ENCODE peak calls at places on chromosomes 5 and 9, in five cellular contexts. One of them, this sample, is unnamed.

GRCh38 chr9:93092171-93092991 is 3.6 kb upstream of the CARD19 start:
- DNase-seq in NCI-H1436 treated with DMSO at 0.1 percent for 48 hours: no peak
- DNase-seq in CD8-positive, alpha-beta T cell: peak; percentile 46
- DNase-seq in AG09309: no peak
- DNase-seq in AG08396: no peak
- DNase-seq in this sample: no peak

GRCh38 chr9:86563350-86563749 is 209.1 kb upstream of the TUT7 start:
- DNase-seq in AG09309: peak; percentile 52
- DNase-seq in AG08396: no peak
- DNase-seq in NCI-H1436 treated with DMSO at 0.1 percent for 48 hours: no peak
- DNase-seq in CD8-positive, alpha-beta T cell: no peak
- DNase-seq in this sample: no peak

GRCh38 chr9:5435912-5436311 is 1.8 kb downstream of the PLGRKT start:
- DNase-seq in CD8-positive, alpha-beta T cell: no peak
- DNase-seq in AG08396: no peak
- DNase-seq in AG09309: no peak
- DNase-seq in NCI-H1436 treated with DMSO at 0.1 percent for 48 hours: no peak
- DNase-seq in this sample: no peak

GRCh38 chr5:122493091-122493775 is 181.2 kb downstream of the SNCAIP start:
- DNase-seq in CD8-positive, alpha-beta T cell: no peak
- DNase-seq in AG08396: no peak
- DNase-seq in NCI-H1436 treated with DMSO at 0.1 percent for 48 hours: no peak
- DNase-seq in AG09309: no peak
- DNase-seq in this sample: no peak

GRCh38 chr5:169538935-169539334 is 44.6 kb upstream of the SPDL1 start:
- DNase-seq in AG08396: no peak
- DNase-seq in CD8-positive, alpha-beta T cell: no peak
- DNase-seq in AG09309: no peak
- DNase-seq in NCI-H1436 treated with DMSO at 0.1 percent for 48 hours: no peak
- DNase-seq in this sample: no peak

GRCh38 chr9:128082173-128082572 is 14.1 kb downstream of the SLC25A25 start:
- DNase-seq in NCI-H1436 treated with DMSO at 0.1 percent for 48 hours: no peak
- DNase-seq in AG09309: no peak
- DNase-seq in CD8-positive, alpha-beta T cell: no peak
- DNase-seq in AG08396: no peak
- DNase-seq in this sample: no peak

GRCh38 chr5:172114875-172115422 is 73.1 kb downstream of the STK10 start:
- DNase-seq in AG08396: no peak
- DNase-seq in AG09309: no peak
- DNase-seq in NCI-H1436 treated with DMSO at 0.1 percent for 48 hours: no peak
- DNase-seq in CD8-positive, alpha-beta T cell: peak; percentile 74
- DNase-seq in this sample: no peak

GRCh38 chr5:178590141-178590923 is at the start of gene COL23A1:
- DNase-seq in NCI-H1436 treated with DMSO at 0.1 percent for 48 hours: no peak
- DNase-seq in AG08396: peak; percentile 67
- DNase-seq in AG09309: no peak
- DNase-seq in CD8-positive, alpha-beta T cell: peak; percentile 63
- DNase-seq in this sample: no peak

GRCh38 chr5:61333351-61334223 is 1.5 kb downstream of the ZSWIM6 start:
- DNase-seq in NCI-H1436 treated with DMSO at 0.1 percent for 48 hours: no peak
- DNase-seq in AG09309: no peak
- DNase-seq in AG08396: peak; percentile 42
- DNase-seq in CD8-positive, alpha-beta T cell: peak; percentile 54
- DNase-seq in this sample: no peak

GRCh38 chr5:44727100-44727499 is 81.6 kb upstream of the MRPS30 start:
- DNase-seq in AG09309: no peak
- DNase-seq in NCI-H1436 treated with DMSO at 0.1 percent for 48 hours: no peak
- DNase-seq in AG08396: no peak
- DNase-seq in CD8-positive, alpha-beta T cell: no peak
- DNase-seq in this sample: no peak

GRCh38 chr9:105244996-105245719 is 707 bp downstream of the SLC44A1 start:
- DNase-seq in AG08396: peak; percentile 37
- DNase-seq in CD8-positive, alpha-beta T cell: peak; percentile 64
- DNase-seq in NCI-H1436 treated with DMSO at 0.1 percent for 48 hours: no peak
- DNase-seq in AG09309: no peak
- DNase-seq in this sample: no peak

GRCh38 chr9:120928015-120928719 is 1.6 kb upstream of the TRAF1 start:
- DNase-seq in AG08396: no peak
- DNase-seq in CD8-positive, alpha-beta T cell: peak; percentile 70
- DNase-seq in NCI-H1436 treated with DMSO at 0.1 percent for 48 hours: no peak
- DNase-seq in AG09309: no peak
- DNase-seq in this sample: no peak

GRCh38 chr5:73253047-73253660 is 80.2 kb downstream of the TMEM174 start:
- DNase-seq in AG08396: no peak
- DNase-seq in CD8-positive, alpha-beta T cell: no peak
- DNase-seq in NCI-H1436 treated with DMSO at 0.1 percent for 48 hours: no peak
- DNase-seq in AG09309: no peak
- DNase-seq in this sample: no peak

GRCh38 chr9:70601000-70601929 is 186.8 kb upstream of the KLF9 start:
- DNase-seq in AG09309: peak; percentile 100
- DNase-seq in AG08396: peak; percentile 73
- DNase-seq in CD8-positive, alpha-beta T cell: no peak
- DNase-seq in NCI-H1436 treated with DMSO at 0.1 percent for 48 hours: no peak
- DNase-seq in this sample: peak; percentile 97

GRCh38 chr5:113081881-113082546 is 105.4 kb downstream of the DCP2 start:
- DNase-seq in AG09309: peak; percentile 95
- DNase-seq in NCI-H1436 treated with DMSO at 0.1 percent for 48 hours: no peak
- DNase-seq in AG08396: peak; percentile 78
- DNase-seq in CD8-positive, alpha-beta T cell: no peak
- DNase-seq in this sample: peak; percentile 23

GRCh38 chr9:124134526-124134925 is 123.0 kb downstream of the LHX2 start:
- DNase-seq in AG08396: no peak
- DNase-seq in NCI-H1436 treated with DMSO at 0.1 percent for 48 hours: no peak
- DNase-seq in AG09309: no peak
- DNase-seq in CD8-positive, alpha-beta T cell: no peak
- DNase-seq in this sample: no peak

GRCh38 chr5:76406567-76407155 is 3.6 kb downstream of the IQGAP2 start:
- DNase-seq in AG09309: no peak
- DNase-seq in AG08396: no peak
- DNase-seq in CD8-positive, alpha-beta T cell: no peak
- DNase-seq in NCI-H1436 treated with DMSO at 0.1 percent for 48 hours: no peak
- DNase-seq in this sample: no peak

GRCh38 chr5:169656125-169656990 is 19.3 kb downstream of the DOCK2 start:
- DNase-seq in AG09309: no peak
- DNase-seq in NCI-H1436 treated with DMSO at 0.1 percent for 48 hours: no peak
- DNase-seq in AG08396: no peak
- DNase-seq in CD8-positive, alpha-beta T cell: no peak
- DNase-seq in this sample: no peak

GRCh38 chr9:6667633-6668280 is 22.2 kb upstream of the GLDC start:
- DNase-seq in AG08396: peak; percentile 47
- DNase-seq in AG09309: no peak
- DNase-seq in CD8-positive, alpha-beta T cell: no peak
- DNase-seq in NCI-H1436 treated with DMSO at 0.1 percent for 48 hours: no peak
- DNase-seq in this sample: no peak

GRCh38 chr5:125058185-125058826 is 311.9 kb upstream of the ZNF608 start:
- DNase-seq in CD8-positive, alpha-beta T cell: no peak
- DNase-seq in AG09309: no peak
- DNase-seq in AG08396: no peak
- DNase-seq in NCI-H1436 treated with DMSO at 0.1 percent for 48 hours: no peak
- DNase-seq in this sample: no peak

GRCh38 chr5:96919754-96920197 is 16.1 kb upstream of the LNPEP start:
- DNase-seq in AG09309: no peak
- DNase-seq in CD8-positive, alpha-beta T cell: no peak
- DNase-seq in AG08396: no peak
- DNase-seq in NCI-H1436 treated with DMSO at 0.1 percent for 48 hours: no peak
- DNase-seq in this sample: no peak

GRCh38 chr5:78566747-78567449 is 81.7 kb downstream of the LHFPL2 start:
- DNase-seq in CD8-positive, alpha-beta T cell: no peak
- DNase-seq in NCI-H1436 treated with DMSO at 0.1 percent for 48 hours: no peak
- DNase-seq in AG08396: no peak
- DNase-seq in AG09309: no peak
- DNase-seq in this sample: no peak

GRCh38 chr5:74324556-74324955 is 316.0 kb downstream of the ENC1 start:
- DNase-seq in NCI-H1436 treated with DMSO at 0.1 percent for 48 hours: no peak
- DNase-seq in AG09309: no peak
- DNase-seq in CD8-positive, alpha-beta T cell: no peak
- DNase-seq in AG08396: no peak
- DNase-seq in this sample: no peak

GRCh38 chr5:57651127-57651526 is 168.5 kb upstream of the ACTBL2 start:
- DNase-seq in AG08396: no peak
- DNase-seq in CD8-positive, alpha-beta T cell: no peak
- DNase-seq in AG09309: no peak
- DNase-seq in NCI-H1436 treated with DMSO at 0.1 percent for 48 hours: no peak
- DNase-seq in this sample: no peak

GRCh38 chr9:129237195-129237611 is 59.1 kb upstream of the IER5L start:
- DNase-seq in AG08396: peak; percentile 54
- DNase-seq in NCI-H1436 treated with DMSO at 0.1 percent for 48 hours: no peak
- DNase-seq in AG09309: peak; percentile 8
- DNase-seq in CD8-positive, alpha-beta T cell: peak; percentile 79
- DNase-seq in this sample: no peak

GRCh38 chr5:16794381-16794913 is 141.6 kb downstream of the MYO10 start:
- DNase-seq in CD8-positive, alpha-beta T cell: no peak
- DNase-seq in AG08396: no peak
- DNase-seq in AG09309: no peak
- DNase-seq in NCI-H1436 treated with DMSO at 0.1 percent for 48 hours: no peak
- DNase-seq in this sample: no peak

GRCh38 chr5:148237795-148238194 is 530 bp upstream of the MARCOL start:
- DNase-seq in AG08396: no peak
- DNase-seq in NCI-H1436 treated with DMSO at 0.1 percent for 48 hours: no peak
- DNase-seq in AG09309: no peak
- DNase-seq in CD8-positive, alpha-beta T cell: no peak
- DNase-seq in this sample: no peak

GRCh38 chr9:110015759-110016158 is 192.2 kb downstream of the C9orf152 start:
- DNase-seq in AG08396: no peak
- DNase-seq in AG09309: no peak
- DNase-seq in CD8-positive, alpha-beta T cell: no peak
- DNase-seq in NCI-H1436 treated with DMSO at 0.1 percent for 48 hours: no peak
- DNase-seq in this sample: peak; percentile 38

GRCh38 chr5:170427672-170428236 is 38.6 kb upstream of the KCNMB1 start:
- DNase-seq in CD8-positive, alpha-beta T cell: no peak
- DNase-seq in AG09309: no peak
- DNase-seq in NCI-H1436 treated with DMSO at 0.1 percent for 48 hours: no peak
- DNase-seq in AG08396: no peak
- DNase-seq in this sample: no peak

GRCh38 chr9:99178912-99179872 is 42.5 kb downstream of the ALG2 start:
- DNase-seq in CD8-positive, alpha-beta T cell: no peak
- DNase-seq in AG08396: no peak
- DNase-seq in AG09309: no peak
- DNase-seq in NCI-H1436 treated with DMSO at 0.1 percent for 48 hours: no peak
- DNase-seq in this sample: no peak

This sample was measured in AG04450.